ENCODE peak calls at places on chromosomes 11 and 22, in seven cellular contexts. S is PC-9, C is suprapubic skin, V is PC-3, O is endodermal cell, Z is heart right ventricle, D is tibial nerve. R is an unnamed sample.

GRCh38 chr22:36775589-36775965 is 342 bp downstream of the IFT27 start:
- DNase-seq in S (peak; percentile 30), O (peak; percentile 72), Z (peak; percentile 18), D (no peak), V (peak; percentile 7), C (peak; percentile 85), R (no peak)

GRCh38 chr11:111966678-111967077 is 29.5 kb downstream of the DIXDC1 start:
- DNase-seq in O (no peak), D (no peak), Z (no peak), V (no peak), C (no peak), S (no peak), R (no peak)

GRCh38 chr11:119723243-119723951 is 5.6 kb downstream of the NECTIN1 start:
- DNase-seq in Z (no peak), V (no peak), S (no peak), D (no peak), O (no peak), C (no peak), R (no peak)

GRCh38 chr11:133503776-133504175 is 28.5 kb downstream of the OPCML start:
- DNase-seq in Z (no peak), D (no peak), C (no peak), V (no peak), S (no peak), O (no peak), R (no peak)

GRCh38 chr11:13668957-13669521 is 571 bp downstream of the FAR1 start:
- DNase-seq in Z (peak; percentile 16), D (no peak), V (peak; percentile 37), C (peak; percentile 82), O (peak; percentile 70), S (peak; percentile 19), R (peak; percentile 45)

GRCh38 chr11:46049325-46049860 is 71.9 kb downstream of the PHF21A start:
- DNase-seq in Z (no peak), V (no peak), S (no peak), O (no peak), C (no peak), D (no peak), R (no peak)

GRCh38 chr11:70543611-70544010 is 145.3 kb downstream of the CTTN start:
- DNase-seq in D (no peak), V (no peak), S (no peak), O (no peak), Z (no peak), C (no peak), R (no peak)

GRCh38 chr11:9851366-9851765 is 187.5 kb downstream of the SWAP70 start:
- DNase-seq in O (no peak), D (no peak), Z (no peak), V (peak; percentile 38), C (no peak), S (no peak), R (peak; percentile 42)

GRCh38 chr11:44319552-44320288 is 9.8 kb upstream of the ALX4 start:
- DNase-seq in Z (no peak), D (no peak), S (no peak), V (no peak), C (no peak), O (peak; percentile 77), R (no peak)

GRCh38 chr11:35144103-35144741 is 5.3 kb downstream of the CD44 start:
- DNase-seq in D (no peak), S (peak; percentile 69), V (peak; percentile 83), O (no peak), C (no peak), Z (no peak), R (peak; percentile 84)

GRCh38 chr11:68750197-68750987 is 928 bp downstream of the TESMIN start:
- DNase-seq in O (peak; percentile 85), C (no peak), S (no peak), V (no peak), Z (no peak), D (no peak), R (peak; percentile 7)

GRCh38 chr22:39526736-39527171 is 5.8 kb downstream of the RPS19BP1 start:
- DNase-seq in O (no peak), V (no peak), Z (no peak), D (no peak), S (no peak), C (no peak), R (no peak)

GRCh38 chr11:76161261-76161961 is 44.9 kb downstream of the WNT11 start:
- DNase-seq in S (no peak), Z (peak; percentile 38), O (no peak), D (no peak), V (no peak), C (no peak), R (no peak)

DNA sequence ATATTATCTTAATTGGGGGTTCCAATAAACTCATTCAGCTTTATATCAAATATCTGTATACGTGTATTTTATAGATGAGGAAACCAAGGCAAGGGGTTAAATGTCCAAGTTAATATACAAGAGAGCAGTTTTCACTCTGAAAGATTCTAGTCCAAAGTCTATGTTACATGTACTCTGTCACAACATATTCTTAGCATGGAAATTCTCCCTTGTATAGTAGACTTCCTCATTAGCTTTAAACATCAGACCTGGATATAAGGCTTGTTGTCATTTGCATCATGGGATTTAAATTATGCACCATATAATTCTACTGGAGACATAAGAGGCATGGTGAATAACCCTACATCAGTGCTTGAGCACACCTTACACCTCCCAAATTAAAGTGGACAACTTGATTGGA is 681.9 kb upstream of the CCDC179 start:
- DNase-seq in S (no peak), Z (no peak), D (no peak), V (no peak), O (no peak), C (no peak), R (no peak)
- H3K4me3 ChIP-seq in S (no peak overlapping the region), Z (no peak overlapping the region), D (no peak overlapping the region), V (no peak overlapping the region), O (no peak overlapping the region), C (no peak overlapping the region), R (no peak overlapping the region)

DNA sequence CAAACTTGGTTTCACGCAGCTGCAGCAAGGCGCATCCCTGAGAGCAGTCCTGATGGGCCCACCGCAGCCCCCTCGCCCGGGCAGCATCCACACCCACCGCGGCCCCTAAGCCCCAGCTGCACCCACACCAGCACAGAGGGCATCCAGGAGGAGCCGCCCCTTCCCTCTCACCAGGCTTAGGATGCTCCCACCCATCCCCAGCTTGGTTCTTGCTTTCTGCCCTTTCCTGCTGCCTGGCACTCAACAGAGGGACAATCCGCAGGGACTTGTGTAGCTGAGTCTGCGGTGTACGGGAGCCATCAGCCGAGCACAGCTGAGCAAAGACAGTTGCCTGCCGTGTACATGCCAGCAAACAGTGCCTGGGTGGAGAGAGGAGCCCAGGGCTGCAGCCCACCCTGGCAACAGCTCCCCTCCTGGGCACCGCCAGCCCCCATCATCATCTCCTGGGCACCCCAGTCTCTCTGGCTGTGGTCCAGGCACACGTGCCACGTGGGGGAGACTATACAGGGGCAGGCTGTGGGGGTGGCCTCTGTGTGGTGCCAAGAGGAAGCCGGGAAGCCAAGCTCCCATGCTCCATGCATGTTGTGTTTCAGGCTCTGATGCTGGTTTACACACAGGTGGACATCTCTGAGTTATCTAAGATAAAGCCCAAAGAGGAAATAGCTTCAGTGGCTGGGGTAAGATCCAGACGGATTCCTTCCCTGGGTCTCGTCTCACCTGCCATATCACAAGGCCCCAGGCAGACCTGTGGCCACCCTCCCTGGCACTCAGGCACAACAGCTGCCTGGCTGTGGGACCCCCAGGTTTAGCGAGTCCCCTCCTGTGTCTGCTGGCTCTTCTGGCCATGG is 36.1 kb upstream of the GNB1L start:
- DNase-seq in V (no peak), C (no peak), O (no peak), S (no peak), Z (no peak), D (no peak), R (no peak)
- H3K4me3 ChIP-seq in V (peak overlapping the region; percentile 22), C (no peak overlapping the region), O (no peak overlapping the region), S (no peak overlapping the region), Z (no peak overlapping the region), D (no peak overlapping the region), R (no peak overlapping the region)

GRCh38 chr11:79067355-79067685 is 373.5 kb downstream of the TENM4 start:
- DNase-seq in V (no peak), O (no peak), C (no peak), Z (no peak), D (no peak), S (no peak), R (no peak)
- H3K4me3 ChIP-seq in V (no peak overlapping the region), O (no peak overlapping the region), C (no peak overlapping the region), Z (no peak overlapping the region), D (no peak overlapping the region), S (no peak overlapping the region), R (no peak overlapping the region)

DNA sequence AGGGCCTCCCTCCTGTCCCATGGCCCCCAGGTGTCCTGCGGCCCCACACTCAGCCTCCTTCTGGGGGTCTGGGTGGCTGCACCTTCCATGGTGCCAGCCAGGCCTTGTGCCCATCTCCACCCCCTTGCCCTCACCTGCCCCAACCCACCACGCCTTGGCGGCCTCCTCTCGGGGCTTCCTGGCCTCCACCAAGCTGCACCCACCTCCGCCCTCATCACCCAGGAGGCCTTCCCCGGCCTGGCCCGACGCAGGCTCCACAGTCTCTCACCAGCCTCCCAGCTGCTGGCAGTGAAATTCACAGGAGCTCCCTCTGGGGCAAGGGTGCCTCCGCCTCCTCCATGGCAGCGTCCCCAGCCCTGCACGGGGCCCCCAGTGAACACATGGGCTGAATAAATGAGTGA is 35.9 kb upstream of the WNT7B start:
- DNase-seq in V (no peak), Z (no peak), D (no peak), S (no peak), O (no peak), C (peak; percentile 79), R (no peak)
- H3K4me3 ChIP-seq in V (no peak overlapping the region), Z (no peak overlapping the region), D (no peak overlapping the region), S (no peak overlapping the region), O (peak overlapping the region; percentile 81), C (peak overlapping the region; percentile 53), R (no peak overlapping the region)